ENCODE peak calls at places on chromosomes 6 and 20, in nine cellular contexts. U is SK-N-SH, C is hepatocyte, W is neural progenitor cell, I is HCT116, X is GM23248, E is OCI-LY7, P is MM.1S, S is GM23338. B is an unnamed sample. For H3K4me1 and H3K79me2, the result is how much of the 10 kb centered on the place peaks cover.

GRCh38 chr6:108837236-108837971 is 10.8 kb upstream of the ARMC2 start:
- DNase-seq in P (peak), X (no peak), C (no peak), W (no peak), U (no peak), S (no peak), I (no peak), E (peak), B (peak)

GRCh38 chr6:137873273-137873762 is 6.3 kb downstream of the TNFAIP3 start:
- DNase-seq in C (peak), I (no peak), S (peak), P (no peak), W (no peak), X (peak), U (no peak), E (no peak), B (peak)

GRCh38 chr6:129709451-129709908 is 497 bp downstream of the ARHGAP18 start:
- DNase-seq in S (no peak), P (no peak), I (no peak), U (no peak), W (no peak), C (peak), E (peak), X (peak), B (peak)

GRCh38 chr6:154650351-154650750 is 82.9 kb upstream of the SCAF8 start:
- DNase-seq in U (no peak), W (no peak), S (no peak), I (no peak), E (no peak), C (no peak), P (no peak), X (no peak), B (no peak)

GRCh38 chr6:4459981-4460380 is 316.2 kb upstream of the CDYL start:
- DNase-seq in I (no peak), U (no peak), P (no peak), E (no peak), W (no peak), X (no peak), S (peak), C (no peak), B (no peak)

GRCh38 chr6:100116409-100117194 is 122.6 kb upstream of the MCHR2 start:
- DNase-seq in S (peak), I (peak), P (peak), E (peak), W (peak), C (peak), U (peak), X (peak), B (peak)

GRCh38 chr6:101765281-101765680 is 371.8 kb downstream of the GRIK2 start:
- DNase-seq in W (no peak), P (no peak), E (no peak), I (no peak), S (no peak), X (no peak), U (no peak), C (no peak), B (no peak)

GRCh38 chr6:165568326-165568725 is 94.7 kb downstream of the PDE10A start:
- DNase-seq in W (no peak), X (no peak), S (no peak), U (no peak), I (no peak), E (no peak), C (no peak), P (no peak), B (no peak)

GRCh38 chr20:1894471-1894950 is 696 bp upstream of the SIRPA start:
- DNase-seq in W (peak), I (no peak), U (peak), S (no peak), E (no peak), X (peak), P (peak), C (peak), B (peak)

GRCh38 chr6:144104898-144105487 is 9.6 kb upstream of the SF3B5 start:
- DNase-seq in S (peak), E (peak), P (peak), C (peak), I (peak), W (peak), U (peak), X (peak), B (peak)

GRCh38 chr6:166836785-166837718 is 119.3 kb downstream of the RNASET2 start:
- DNase-seq in X (no peak), C (no peak), E (no peak), U (no peak), I (no peak), W (no peak), S (no peak), P (no peak), B (no peak)

GRCh38 chr6:30441171-30441570 is 48.1 kb upstream of the HLA-E start:
- DNase-seq in U (no peak), C (no peak), S (no peak), P (no peak), E (no peak), X (no peak), W (no peak), I (no peak), B (peak)

GRCh38 chr6:157885211-157885788 is 62.3 kb downstream of the SNX9 start:
- DNase-seq in S (no peak), I (no peak), X (no peak), P (no peak), C (no peak), W (no peak), E (no peak), U (no peak), B (no peak)

GRCh38 chr6:43499028-43499815 is 10.9 kb downstream of the LRRC73 start:
- DNase-seq in U (no peak), S (no peak), E (no peak), I (no peak), W (no peak), X (no peak), C (no peak), P (no peak), B (no peak)

GRCh38 chr20:3168079-3168828 is 5.1 kb downstream of the LZTS3 start:
- DNase-seq in U (peak), C (peak), W (peak), X (no peak), I (no peak), E (no peak), S (peak), P (no peak), B (no peak)

GRCh38 chr6:8229913-8230312 is 127.6 kb upstream of the EEF1E1 start:
- DNase-seq in P (no peak), U (no peak), X (no peak), S (peak), I (no peak), C (peak), E (no peak), W (peak), B (no peak)

GRCh38 chr6:137258170-137258569 is 39.0 kb upstream of the IFNGR1 start:
- DNase-seq in P (no peak), S (no peak), X (no peak), W (no peak), E (no peak), C (no peak), I (no peak), U (no peak), B (no peak)

GRCh38 chr20:37295001-37295400 is 5.5 kb downstream of the MANBAL start:
- DNase-seq in C (peak), W (no peak), E (no peak), X (peak), U (no peak), I (peak), S (no peak), P (no peak), B (peak)

GRCh38 chr20:36542019-36542488 is 735 bp downstream of the MYL9 start:
- DNase-seq in P (no peak), I (peak), U (peak), W (peak), E (no peak), S (peak), C (peak), X (peak), B (peak)

GRCh38 chr6:69026243-69026642 is 391.2 kb downstream of the ADGRB3 start:
- DNase-seq in I (no peak), E (no peak), W (no peak), U (no peak), C (no peak), S (no peak), X (peak), P (no peak), B (peak)

GRCh38 chr6:47241742-47242482 is 67.8 kb downstream of the TNFRSF21 start:
- DNase-seq in P (no peak), X (peak), C (no peak), S (no peak), W (no peak), E (no peak), U (no peak), I (no peak), B (no peak)
- H3K4me1 ChIP-seq in P (under half), X (under half), C (under half), S (under half), W (under half), E (half or more), U (under half), I (under half), B (under half)

GRCh38 chr20:31517373-31517772 is 3.1 kb downstream of the HM13 start:
- DNase-seq in U (peak), I (peak), X (peak), P (no peak), C (peak), W (peak), S (peak), E (no peak), B (peak)
- H3K79me2 ChIP-seq in U (half or more), I (half or more), X (half or more), P (half or more), C (half or more), W (half or more), S (half or more), E (half or more), B (half or more)

GRCh38 chr6:32845381-32845884 is 1.6 kb upstream of the PSMB8 start:
- DNase-seq in E (peak), U (no peak), I (no peak), W (no peak), P (peak), C (no peak), S (no peak), X (no peak), B (no peak)
- TF ChIP-seq EZH2phosphoT487 in E (no peak), U (no peak), I (no peak), W (no peak), P (no peak), C (no peak), S (no peak), X (no peak), B (no peak)

DNA sequence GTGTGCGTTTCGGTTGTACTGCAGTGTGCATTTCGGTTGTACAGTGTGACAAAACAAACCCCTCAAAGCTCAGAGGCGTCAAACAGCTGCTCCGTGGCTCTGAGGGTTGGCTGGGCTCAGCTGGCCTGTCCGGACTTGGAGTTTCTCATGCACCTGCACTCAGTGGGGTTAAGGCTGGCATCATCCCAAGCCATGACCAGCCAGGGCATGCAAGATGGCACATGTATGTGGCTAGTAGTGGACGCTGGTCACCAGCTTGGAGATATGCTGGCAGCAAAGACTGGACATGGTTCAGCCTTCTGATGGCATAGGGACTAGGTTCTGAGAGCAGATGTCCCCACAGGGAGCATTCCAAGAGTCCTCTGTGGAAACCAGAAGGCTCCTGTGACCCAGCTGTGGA is 187.2 kb downstream of the CDH4 start:
- DNase-seq in C (no peak), I (no peak), X (no peak), E (no peak), U (no peak), P (no peak), W (no peak), S (no peak), B (no peak)
- H3K4me1 ChIP-seq in C (under half), I (under half), X (under half), E (under half), U (under half), P (under half), W (half or more), S (half or more), B (under half)

GRCh38 chr20:57263767-57264150 is 2.7 kb downstream of the BMP7 start:
- DNase-seq in X (no peak), U (no peak), S (no peak), E (no peak), C (no peak), P (no peak), W (no peak), I (no peak), B (no peak)
- H3K79me2 ChIP-seq in X (under half), U (under half), S (under half), E (half or more), C (under half), P (under half), W (under half), I (under half), B (under half)

GRCh38 chr20:10647909-10648308 is 25.9 kb downstream of the JAG1 start:
- DNase-seq in C (no peak), W (no peak), E (no peak), X (no peak), U (no peak), I (no peak), P (no peak), S (no peak), B (no peak)

GRCh38 chr20:10649817-10650200 is 24.0 kb downstream of the JAG1 start:
- DNase-seq in X (no peak), C (no peak), S (no peak), E (no peak), P (no peak), I (no peak), U (no peak), W (no peak), B (no peak)

GRCh38 chr20:10648651-10649050 is 25.1 kb downstream of the JAG1 start:
- DNase-seq in P (no peak), S (no peak), C (no peak), E (no peak), W (no peak), U (no peak), I (no peak), X (peak), B (no peak)

GRCh38 chr20:10647471-10647870 is 26.3 kb downstream of the JAG1 start:
- DNase-seq in S (peak), I (no peak), U (peak), W (peak), P (no peak), E (peak), X (peak), C (peak), B (peak)

GRCh38 chr20:10649080-10649816 is 24.6 kb downstream of the JAG1 start:
- DNase-seq in X (no peak), E (no peak), C (no peak), I (no peak), W (no peak), U (no peak), S (no peak), P (no peak), B (no peak)
- TF ChIP-seq EZH2phosphoT487 in X (no peak), E (no peak), C (no peak), I (no peak), W (no peak), U (no peak), S (no peak), P (no peak), B (no peak)

GRCh38 chr20:17872434-17872833 is 96.2 kb downstream of the SNX5 start:
- DNase-seq in U (no peak), C (no peak), W (no peak), X (no peak), P (no peak), I (no peak), S (no peak), E (no peak), B (no peak)
- H3K4me1 ChIP-seq in U (under half), C (under half), W (under half), X (under half), P (under half), I (under half), S (half or more), E (under half), B (under half)

GRCh38 chr20:53608071-53608455 is 14.4 kb upstream of the ZNF217 start:
- DNase-seq in C (no peak), I (no peak), E (no peak), P (no peak), S (no peak), U (no peak), X (no peak), W (no peak), B (no peak)
- H3K79me2 ChIP-seq in C (under half), I (under half), E (under half), P (under half), S (under half), U (under half), X (under half), W (under half), B (under half)

B was measured in PC-3.